ENCODE peak calls at places on chromosomes 16 and 17, in six cellular contexts. D is SK-MEL-5; R is LoVo; O is AG10803; J is memory B cell; Y is activated naive CD4-positive, alpha-beta T cell. B is an unnamed sample.

GRCh38 chr17:45395569-45396415 is 36.9 kb downstream of the ARHGAP27 start:
- DNase-seq in D (no peak), R (no peak), O (no peak), J (no peak), Y (no peak), B (no peak)

GRCh38 chr17:10069301-10069700 is 129.1 kb downstream of the GAS7 start:
- DNase-seq in D (no peak), R (no peak), O (peak; percentile 27), J (no peak), Y (no peak), B (no peak)

GRCh38 chr17:73348824-73349095 is 37.0 kb upstream of the CDC42EP4 start:
- DNase-seq in D (no peak), R (no peak), O (no peak), J (no peak), Y (no peak), B (no peak)

GRCh38 chr17:50479522-50480141 is 972 bp downstream of the RSAD1 start:
- DNase-seq in D (peak; percentile 82), R (peak; percentile 81), O (peak; percentile 79), J (peak; percentile 47), Y (peak; percentile 29), B (peak; percentile 79)

GRCh38 chr17:45948881-45949624 is 50.0 kb upstream of the STH start:
- DNase-seq in D (peak; percentile 71), R (peak; percentile 81), O (peak; percentile 48), J (peak; percentile 50), Y (peak; percentile 9), B (peak; percentile 81)

GRCh38 chr17:16304832-16305231 is 48.4 kb downstream of the CENPV start:
- DNase-seq in D (peak; percentile 68), R (no peak), O (peak; percentile 25), J (no peak), Y (no peak), B (no peak)

GRCh38 chr17:58200024-58200633 is 7.6 kb downstream of the EPX start:
- DNase-seq in D (peak; percentile 92), R (peak; percentile 30), O (peak; percentile 39), J (peak; percentile 46), Y (peak; percentile 10), B (peak; percentile 46)

GRCh38 chr16:61829631-61830030 is 206.6 kb downstream of the CDH8 start:
- DNase-seq in D (no peak), R (no peak), O (peak; percentile 58), J (no peak), Y (no peak), B (no peak)